ENCODE peak calls at places on chromosome 9, in eight cellular contexts. E is lower lobe of right lung, G is stomach, A is left ventricle myocardium inferior, S is ovary, R is cardiac muscle cell, P is GM12878, B is psoas muscle. F is an unnamed sample.

GRCh38 chr9:127526655-127527559 is 75.6 kb downstream of the LRSAM1 start:
- DNase-seq in E (no peak), G (no peak), A (no peak), S (no peak), R (no peak), P (no peak), B (no peak), F (no peak)

GRCh38 chr9:112174965-112175795 is at the start of gene SUSD1:
- DNase-seq in E (peak; percentile 74), G (peak; percentile 38), A (peak; percentile 58), S (peak; percentile 20), R (peak; percentile 67), P (no peak), B (peak; percentile 67), F (no peak)

GRCh38 chr9:89418882-89419641 is 78.9 kb downstream of the SEMA4D start:
- DNase-seq in E (no peak), G (no peak), A (no peak), S (no peak), R (no peak), P (no peak), B (no peak), F (no peak)

GRCh38 chr9:108105885-108106284 is 616.3 kb upstream of the KLF4 start:
- DNase-seq in E (no peak), G (no peak), A (no peak), S (no peak), R (peak; percentile 12), P (no peak), B (peak; percentile 55), F (no peak)

GRCh38 chr9:23123048-23123632 is 676.5 kb downstream of the DMRTA1 start:
- DNase-seq in E (no peak), G (no peak), A (no peak), S (no peak), R (peak; percentile 66), P (no peak), B (no peak), F (no peak)

GRCh38 chr9:126536836-126537465 is 76.8 kb upstream of the LMX1B start:
- DNase-seq in E (peak; percentile 27), G (no peak), A (no peak), S (no peak), R (no peak), P (no peak), B (no peak), F (no peak)

GRCh38 chr9:122261469-122261881 is 3.2 kb downstream of the RBM18 start:
- DNase-seq in E (peak; percentile 70), G (peak; percentile 91), A (peak; percentile 35), S (peak; percentile 58), R (no peak), P (no peak), B (peak; percentile 79), F (no peak)

GRCh38 chr9:127187231-127187956 is 65.0 kb upstream of the ANGPTL2 start:
- DNase-seq in E (peak; percentile 48), G (peak; percentile 60), A (peak; percentile 54), S (peak; percentile 91), R (no peak), P (no peak), B (peak; percentile 83), F (peak; percentile 91)

GRCh38 chr9:109245300-109245897 is 75.5 kb downstream of the EPB41L4B start:
- DNase-seq in E (no peak), G (no peak), A (no peak), S (no peak), R (no peak), P (no peak), B (no peak), F (no peak)

GRCh38 chr9:6212722-6213375 is 2.8 kb upstream of the IL33 start:
- DNase-seq in E (no peak), G (no peak), A (no peak), S (no peak), R (no peak), P (no peak), B (no peak), F (no peak)

GRCh38 chr9:136696502-136696901 is 9.2 kb upstream of the AGPAT2 start:
- DNase-seq in E (no peak), G (no peak), A (no peak), S (no peak), R (no peak), P (no peak), B (no peak), F (no peak)

GRCh38 chr9:93108301-93109041 is 12.5 kb downstream of the CARD19 start:
- DNase-seq in E (peak; percentile 46), G (no peak), A (peak; percentile 16), S (peak; percentile 18), R (no peak), P (no peak), B (peak; percentile 51), F (no peak)

GRCh38 chr9:126386088-126386487 is 59.5 kb downstream of the MVB12B start:
- DNase-seq in E (no peak), G (no peak), A (no peak), S (no peak), R (peak; percentile 34), P (no peak), B (no peak), F (no peak)

GRCh38 chr9:88936668-88937067 is 54.6 kb upstream of the S1PR3 start:
- DNase-seq in E (no peak), G (no peak), A (no peak), S (peak; percentile 47), R (no peak), P (no peak), B (peak; percentile 71), F (no peak)

GRCh38 chr9:133118568-133118967 is 2.5 kb downstream of the RALGDS start:
- DNase-seq in E (peak; percentile 29), G (no peak), A (no peak), S (no peak), R (no peak), P (no peak), B (peak; percentile 22), F (no peak)

GRCh38 chr9:7910426-7911015 is 110.9 kb upstream of the DMAC1 start:
- DNase-seq in E (no peak), G (no peak), A (peak; percentile 16), S (no peak), R (no peak), P (no peak), B (no peak), F (no peak)

GRCh38 chr9:14051459-14051858 is 262.5 kb downstream of the NFIB start:
- DNase-seq in E (no peak), G (no peak), A (no peak), S (no peak), R (no peak), P (no peak), B (no peak), F (no peak)

GRCh38 chr9:130465383-130466096 is 20.8 kb downstream of the ASS1 start:
- DNase-seq in E (no peak), G (no peak), A (no peak), S (no peak), R (no peak), P (no peak), B (no peak), F (no peak)

GRCh38 chr9:97484134-97484533 is 17.3 kb upstream of the TMOD1 start:
- DNase-seq in E (no peak), G (peak; percentile 42), A (no peak), S (no peak), R (no peak), P (no peak), B (no peak), F (no peak)

GRCh38 chr9:129702563-129702962 is 37.1 kb downstream of the PRRX2 start:
- DNase-seq in E (peak; percentile 74), G (peak; percentile 42), A (no peak), S (no peak), R (no peak), P (no peak), B (no peak), F (peak; percentile 56)

GRCh38 chr9:95130484-95130883 is 187.0 kb downstream of the FANCC start:
- DNase-seq in E (no peak), G (no peak), A (no peak), S (no peak), R (no peak), P (no peak), B (no peak), F (no peak)

GRCh38 chr9:87193925-87194380 is 246.6 kb upstream of the GAS1 start:
- DNase-seq in E (no peak), G (no peak), A (no peak), S (no peak), R (peak; percentile 36), P (no peak), B (no peak), F (peak; percentile 79)

GRCh38 chr9:93657331-93658111 is 81.1 kb downstream of the PHF2 start:
- DNase-seq in E (peak; percentile 38), G (no peak), A (peak; percentile 9), S (no peak), R (no peak), P (no peak), B (peak; percentile 23), F (no peak)

GRCh38 chr9:36204906-36205547 is 14.3 kb downstream of the CLTA start:
- DNase-seq in E (no peak), G (no peak), A (no peak), S (no peak), R (peak; percentile 20), P (no peak), B (no peak), F (no peak)

GRCh38 chr9:84002344-84002743 is 21.7 kb downstream of the RMI1 start:
- DNase-seq in E (no peak), G (no peak), A (no peak), S (no peak), R (no peak), P (no peak), B (no peak), F (no peak)
- H3K4me3 ChIP-seq in E (no peak overlapping the region), G (no peak overlapping the region), A (no peak overlapping the region), S (no peak overlapping the region), R (no peak overlapping the region), P (no peak overlapping the region), B (no peak overlapping the region), F (no peak overlapping the region)

GRCh38 chr9:12723409-12724028 is 30.3 kb downstream of the TYRP1 start:
- DNase-seq in E (no peak), G (no peak), A (no peak), S (no peak), R (peak; percentile 2), P (no peak), B (no peak), F (no peak)
- TF ChIP-seq CTCF in E (peak; percentile 44), G (no peak), A (peak; percentile 66), S (peak; percentile 32), R (peak; percentile 46), P (peak; percentile 52), B (peak; percentile 46), F (peak; percentile 56)

GRCh38 chr9:134476256-134476941 is 150.1 kb downstream of the RXRA start:
- DNase-seq in E (no peak), G (no peak), A (no peak), S (no peak), R (no peak), P (no peak), B (peak; percentile 23), F (no peak)
- H3K36me3 ChIP-seq in E (no peaks in the 10 kb centered on the region), G (no peaks in the 10 kb centered on the region), A (no peaks in the 10 kb centered on the region), S (no peaks in the 10 kb centered on the region), R (no peaks in the 10 kb centered on the region), P (no peaks in the 10 kb centered on the region), B (no peaks in the 10 kb centered on the region), F (no peaks in the 10 kb centered on the region)

DNA sequence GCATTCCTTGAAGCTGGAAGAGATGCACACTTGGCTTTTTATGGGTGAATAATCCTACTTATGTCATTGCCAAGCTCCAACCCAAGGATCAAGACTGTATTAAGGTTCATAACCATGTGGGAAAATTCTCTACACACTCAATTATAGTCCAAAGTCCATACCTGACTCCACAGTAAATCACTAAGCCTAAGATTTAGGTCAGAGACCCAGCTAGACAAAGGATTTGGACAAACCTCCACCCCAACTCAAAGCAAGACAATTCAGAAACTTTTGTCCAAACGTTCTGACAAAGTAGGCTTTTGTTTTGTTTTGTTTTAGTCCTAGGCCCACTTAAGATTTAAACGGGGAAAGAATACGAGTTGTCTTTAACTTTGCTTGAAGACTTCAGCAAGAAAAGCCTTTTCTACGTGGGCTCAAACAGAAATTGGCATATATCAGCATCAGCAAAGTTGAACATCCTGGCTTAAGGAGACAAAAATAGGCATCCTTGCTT is 1.7 kb downstream of the MEGF9 start:
- DNase-seq in E (no peak), G (no peak), A (no peak), S (no peak), R (no peak), P (no peak), B (no peak), F (no peak)
- H3K4me3 ChIP-seq in E (peak overlapping the region; percentile 92), G (peak overlapping the region; percentile 87), A (peak overlapping the region; percentile 86), S (peak overlapping the region; percentile 4), R (no peak overlapping the region), P (peak overlapping the region; percentile 80), B (peak overlapping the region; percentile 83), F (peak overlapping the region; percentile 93)